ENCODE peak calls at places on chromosomes 16 and 17, in nine cellular contexts. Q, W, M, O, F, I, N, T and P are unnamed samples.

GRCh38 chr17:79002291-79002690 is 7.3 kb downstream of the CANT1 start:
- DNase-seq in Q (no peak), N (no peak), I (no peak), M (no peak), T (no peak), W (peak), O (no peak), F (no peak), P (no peak)

GRCh38 chr17:77909816-77910215 is 48.7 kb upstream of the TNRC6C start:
- DNase-seq in W (no peak), M (no peak), O (no peak), T (no peak), N (peak), I (no peak), F (no peak), Q (no peak), P (no peak)

GRCh38 chr17:73498176-73498575 is 146.1 kb downstream of the SDK2 start:
- DNase-seq in I (no peak), N (no peak), O (no peak), T (no peak), M (no peak), F (no peak), Q (no peak), W (no peak), P (no peak)

GRCh38 chr16:66152841-66153525 is 213.5 kb upstream of the CDH5 start:
- DNase-seq in N (no peak), M (no peak), T (no peak), O (no peak), I (no peak), F (no peak), W (no peak), Q (no peak), P (no peak)

GRCh38 chr17:81164464-81165245 is 652 bp upstream of the PVALEF start:
- DNase-seq in Q (peak), M (no peak), W (no peak), I (no peak), T (no peak), O (no peak), F (no peak), N (no peak), P (no peak)

GRCh38 chr17:43171761-43172487 is 910 bp downstream of the NBR1 start:
- DNase-seq in W (no peak), O (no peak), I (no peak), T (no peak), Q (peak), N (no peak), M (no peak), F (no peak), P (peak)

GRCh38 chr17:1271020-1271423 is 778 bp downstream of the BHLHA9 start:
- DNase-seq in F (no peak), Q (no peak), I (no peak), N (no peak), T (no peak), W (no peak), M (no peak), O (no peak), P (no peak)

GRCh38 chr17:43444223-43445008 is 39.4 kb upstream of the DHX8 start:
- DNase-seq in N (no peak), W (no peak), O (no peak), Q (no peak), F (no peak), I (no peak), M (no peak), T (no peak), P (no peak)

GRCh38 chr16:22123759-22124490 is 31.6 kb downstream of the VWA3A start:
- DNase-seq in W (no peak), I (no peak), Q (no peak), O (no peak), F (no peak), N (no peak), M (no peak), T (no peak), P (no peak)

GRCh38 chr17:46127524-46127923 is 65.7 kb downstream of the KANSL1 start:
- DNase-seq in F (no peak), W (no peak), I (no peak), T (no peak), M (no peak), Q (no peak), N (no peak), O (no peak), P (no peak)

GRCh38 chr16:69114976-69115355 is 9.5 kb downstream of the HAS3 start:
- DNase-seq in I (no peak), M (no peak), Q (no peak), O (peak), W (peak), T (no peak), N (no peak), F (no peak), P (no peak)

GRCh38 chr17:33686171-33686570 is 393.1 kb upstream of the ASIC2 start:
- DNase-seq in W (peak), M (no peak), F (peak), T (peak), I (no peak), Q (no peak), O (peak), N (no peak), P (no peak)

GRCh38 chr16:1543085-1543896 is 9.8 kb downstream of the TMEM204 start:
- DNase-seq in M (no peak), Q (peak), W (no peak), T (no peak), F (peak), I (peak), O (peak), N (no peak), P (no peak)

GRCh38 chr17:66858182-66859083 is 23.5 kb downstream of the CACNG5 start:
- DNase-seq in I (no peak), W (peak), M (no peak), Q (no peak), T (no peak), N (no peak), F (no peak), O (no peak), P (no peak)

GRCh38 chr17:28792877-28793666 is 49.3 kb downstream of the TRAF4 start:
- DNase-seq in M (no peak), N (no peak), Q (no peak), F (no peak), I (no peak), W (peak), T (no peak), O (no peak), P (no peak)

GRCh38 chr16:4391635-4392381 is 20.2 kb downstream of the VASN start:
- DNase-seq in I (no peak), T (no peak), O (peak), M (no peak), W (no peak), N (no peak), Q (no peak), F (peak), P (no peak)

GRCh38 chr16:68351991-68352431 is 41.2 kb downstream of the PRMT7 start:
- DNase-seq in Q (no peak), M (no peak), T (no peak), N (peak), O (no peak), F (no peak), W (no peak), I (no peak), P (no peak)

GRCh38 chr16:10256855-10257641 is 74.8 kb upstream of the GRIN2A start:
- DNase-seq in Q (peak), W (no peak), I (no peak), N (peak), O (peak), M (peak), T (peak), F (peak), P (peak)

GRCh38 chr16:84423416-84423837 is 55.1 kb downstream of the ATP2C2 start:
- DNase-seq in T (no peak), O (no peak), M (no peak), N (no peak), I (no peak), F (no peak), Q (no peak), W (no peak), P (no peak)

GRCh38 chr17:13749566-13750235 is 148.0 kb upstream of the HS3ST3A1 start:
- DNase-seq in O (no peak), N (no peak), W (no peak), Q (no peak), F (no peak), I (no peak), M (no peak), T (no peak), P (no peak)

GRCh38 chr17:72390675-72391501 is 270.1 kb downstream of the SOX9 start:
- DNase-seq in M (no peak), Q (no peak), F (no peak), I (no peak), O (no peak), W (no peak), N (no peak), T (no peak), P (no peak)

GRCh38 chr16:47780213-47780612 is 319.1 kb downstream of the PHKB start:
- DNase-seq in N (no peak), T (no peak), W (no peak), M (no peak), Q (no peak), O (no peak), F (no peak), I (no peak), P (no peak)

GRCh38 chr16:88830250-88830649 is 18.5 kb upstream of the APRT start:
- DNase-seq in W (no peak), F (no peak), M (no peak), O (no peak), N (no peak), Q (no peak), T (no peak), I (no peak), P (no peak)

GRCh38 chr17:42438600-42439567 is 15.8 kb upstream of the CAVIN1 start:
- DNase-seq in T (peak), F (peak), Q (peak), I (no peak), W (peak), O (peak), M (no peak), N (peak), P (no peak)

GRCh38 chr16:87499189-87499486 is 6.3 kb upstream of the ZCCHC14 start:
- DNase-seq in Q (no peak), M (no peak), T (no peak), W (no peak), F (no peak), I (no peak), N (no peak), O (no peak), P (no peak)

GRCh38 chr17:57442914-57443571 is 186.7 kb downstream of the MSI2 start:
- DNase-seq in O (no peak), F (no peak), W (no peak), Q (peak), M (no peak), N (no peak), I (peak), T (no peak), P (peak)

GRCh38 chr17:7562208-7562605 is 488 bp downstream of the SENP3 start:
- DNase-seq in Q (no peak), I (no peak), M (no peak), N (no peak), W (no peak), F (no peak), T (no peak), O (no peak), P (no peak)

DNA sequence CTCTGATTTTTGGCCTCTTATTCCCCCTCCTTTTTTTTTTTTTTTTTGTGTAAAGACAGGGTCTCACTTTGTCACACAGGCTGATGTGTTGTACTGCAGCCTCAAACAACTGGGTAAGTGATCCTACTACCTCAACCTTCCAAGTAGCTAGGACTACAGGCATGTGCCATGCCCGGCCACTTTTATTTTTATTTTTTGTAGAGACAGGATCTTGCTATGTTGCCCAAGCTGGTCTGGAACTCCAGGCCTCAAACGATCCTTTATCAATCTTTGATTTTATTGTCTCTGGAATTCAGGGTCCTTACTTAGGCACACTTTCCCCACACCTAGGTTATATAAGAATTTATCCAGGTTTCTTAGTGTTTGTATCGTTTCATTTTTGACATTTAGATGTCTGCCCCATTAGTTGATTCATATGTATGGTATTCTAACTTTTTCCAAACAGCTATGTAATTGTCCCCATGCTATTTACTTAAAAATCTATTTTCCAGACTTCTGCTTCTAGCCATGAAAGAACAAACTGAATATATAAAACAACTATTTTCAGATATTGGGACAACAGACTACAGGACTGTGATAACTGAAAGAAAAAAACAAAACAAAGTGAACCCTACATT is 13.9 kb downstream of the CMC2 start:
- DNase-seq in M (no peak), I (no peak), N (no peak), W (no peak), T (no peak), Q (no peak), F (no peak), O (no peak), P (no peak)
- TF ChIP-seq CTCF in M (no peak), I (no peak), N (no peak), W (no peak), T (no peak), Q (no peak), F (no peak), O (no peak), P (no peak)

DNA sequence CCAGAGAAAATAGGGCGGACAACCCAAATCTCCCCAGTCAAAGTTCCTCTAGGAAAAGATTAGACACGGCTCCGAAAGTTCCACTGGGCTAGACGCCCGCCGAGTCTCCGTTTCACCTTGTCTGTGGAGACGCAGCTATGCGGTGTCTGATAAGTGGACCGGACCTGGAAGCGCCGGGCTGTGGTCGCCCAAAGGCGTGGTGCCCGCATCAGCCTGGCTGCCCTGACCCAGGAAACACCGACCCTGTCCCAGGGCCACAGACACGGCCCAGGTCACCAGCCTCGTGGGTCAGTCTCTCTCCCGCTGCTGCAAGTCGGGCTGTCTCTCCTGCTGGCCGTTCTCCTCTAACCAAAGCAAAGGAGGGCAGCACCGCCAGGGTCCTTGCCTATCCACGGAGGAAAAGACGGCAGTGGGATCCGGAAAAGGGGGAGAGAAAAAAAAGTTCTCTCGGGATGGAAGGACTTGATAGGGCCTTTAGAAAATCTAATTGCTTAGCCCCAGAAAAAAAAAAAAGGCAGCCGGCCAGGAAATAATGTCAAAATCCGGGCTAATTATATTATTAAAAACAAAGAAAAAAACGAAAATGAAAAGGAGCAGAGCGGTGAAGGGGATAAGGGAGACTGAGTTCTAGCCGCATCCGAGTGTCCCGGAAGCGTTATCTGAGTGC is 13.9 kb upstream of the FOXF1 start:
- DNase-seq in W (no peak), T (no peak), N (no peak), I (no peak), F (no peak), O (no peak), M (no peak), Q (no peak), P (no peak)
- TF ChIP-seq CTCF in W (no peak), T (no peak), N (no peak), I (no peak), F (no peak), O (no peak), M (no peak), Q (no peak), P (no peak)

GRCh38 chr17:35433075-35433894 is 985 bp upstream of the SLFN12 start:
- DNase-seq in O (peak), W (peak), Q (peak), T (no peak), N (no peak), M (no peak), F (peak), I (peak), P (no peak)
- TF ChIP-seq CTCF in O (no peak), W (no peak), Q (no peak), T (peak), N (no peak), M (no peak), F (no peak), I (no peak), P (no peak)

GRCh38 chr16:12057276-12057675 is 80.7 kb downstream of the SNX29 start:
- DNase-seq in M (no peak), Q (no peak), O (no peak), I (no peak), W (peak), T (no peak), N (no peak), F (no peak), P (no peak)
- TF ChIP-seq CTCF in M (no peak), Q (no peak), O (no peak), I (no peak), W (no peak), T (no peak), N (no peak), F (no peak), P (no peak)

GRCh38 chr16:6165330-6165984 is 1067.9 kb upstream of the EEF2KMT start:
- DNase-seq in F (no peak), Q (no peak), O (no peak), T (no peak), I (no peak), N (no peak), W (no peak), M (no peak), P (no peak)
- TF ChIP-seq CTCF in F (peak), Q (no peak), O (no peak), T (peak), I (no peak), N (peak), W (no peak), M (no peak), P (no peak)

GRCh38 chr17:4645642-4646041 is 4.2 kb upstream of the ALOX15 start:
- DNase-seq in M (no peak), I (no peak), N (no peak), W (peak), O (no peak), Q (no peak), T (no peak), F (no peak), P (no peak)
- TF ChIP-seq CTCF in M (no peak), I (no peak), N (no peak), W (no peak), O (no peak), Q (no peak), T (no peak), F (no peak), P (no peak)

GRCh38 chr16:81633147-81633619 is 145.9 kb upstream of the PLCG2 start:
- DNase-seq in M (peak), Q (no peak), W (no peak), N (no peak), T (no peak), F (no peak), O (peak), I (no peak), P (no peak)
- TF ChIP-seq CTCF in M (peak), Q (peak), W (no peak), N (peak), T (peak), F (peak), O (peak), I (no peak), P (no peak)

GRCh38 chr17:17700251-17700969 is 19.2 kb downstream of the RAI1 start:
- DNase-seq in F (peak), O (peak), N (peak), T (no peak), Q (no peak), I (no peak), W (no peak), M (no peak), P (no peak)
- TF ChIP-seq CTCF in F (no peak), O (no peak), N (no peak), T (no peak), Q (no peak), I (no peak), W (no peak), M (no peak), P (no peak)

DNA sequence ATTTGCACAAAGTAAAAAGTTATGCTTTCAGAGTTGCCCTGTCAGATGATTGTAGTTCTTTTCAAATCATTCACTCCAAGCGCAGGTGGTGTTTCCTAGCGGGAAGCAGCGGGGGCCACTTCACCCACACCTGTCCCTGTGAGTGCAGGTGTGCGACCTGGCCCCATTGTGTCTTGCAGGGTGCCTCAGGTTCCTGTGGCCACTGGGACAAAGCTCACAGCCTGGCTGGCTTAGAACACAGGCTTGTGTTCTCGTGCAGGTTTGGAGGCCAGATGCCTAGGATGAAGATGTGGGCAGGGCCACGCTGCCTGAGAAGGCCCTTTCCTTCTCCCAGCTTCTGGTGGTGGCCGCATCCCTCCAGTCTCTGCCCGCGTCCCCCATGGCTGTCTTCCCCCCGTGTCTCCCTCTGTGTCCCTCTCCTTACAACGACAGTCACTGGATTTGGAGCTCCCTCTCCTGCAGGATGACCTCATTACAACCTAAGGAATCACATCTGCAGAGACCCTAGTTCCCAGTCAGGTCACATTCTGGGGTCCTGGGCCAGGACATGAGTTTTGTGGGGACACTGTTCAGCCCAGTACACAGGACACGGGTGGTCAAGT is 90.5 kb downstream of the NPIPB11 start:
- DNase-seq in F (no peak), N (no peak), I (no peak), Q (no peak), W (peak), M (no peak), T (no peak), O (no peak), P (no peak)
- TF ChIP-seq CTCF in F (no peak), N (peak), I (no peak), Q (no peak), W (no peak), M (no peak), T (peak), O (no peak), P (no peak)

GRCh38 chr17:80147035-80147939 is at the start of gene EIF4A3:
- DNase-seq in T (peak), I (peak), W (peak), F (peak), M (peak), Q (peak), N (peak), O (peak), P (peak)
- TF ChIP-seq CTCF in T (no peak), I (no peak), W (no peak), F (no peak), M (no peak), Q (no peak), N (no peak), O (no peak), P (no peak)